ENCODE peak calls at places on chromosomes 13 and 19, in five cellular contexts. I is GM12865, D is ascending aorta, H is kidney epithelial cell, Z is HFF-Myc. T is an unnamed sample.

GRCh38 chr13:114019367-114019766 is 45.5 kb upstream of the C13orf46 start:
- DNase-seq in I (peak; percentile 52), D (no peak), H (no peak), Z (no peak), T (peak; percentile 63)

GRCh38 chr19:41501854-41502253 is 58.9 kb downstream of the ERICH4 start:
- DNase-seq in I (peak; percentile 28), D (no peak), H (no peak), Z (no peak), T (no peak)

GRCh38 chr13:71368301-71368700 is 498.7 kb downstream of the DACH1 start:
- DNase-seq in I (no peak), D (no peak), H (no peak), Z (no peak), T (no peak)

GRCh38 chr13:28805193-28805819 is 14.8 kb upstream of the MTUS2 start:
- DNase-seq in I (peak; percentile 49), D (no peak), H (no peak), Z (no peak), T (peak; percentile 79)

GRCh38 chr13:41848435-41849255 is 112.3 kb downstream of the VWA8 start:
- DNase-seq in I (no peak), D (no peak), H (no peak), Z (no peak), T (no peak)

GRCh38 chr19:34350161-34350561 is 14.8 kb upstream of the GPI start:
- DNase-seq in I (peak; percentile 21), D (no peak), H (no peak), Z (no peak), T (no peak)

GRCh38 chr19:29457413-29457812 is 68.4 kb upstream of the VSTM2B start:
- DNase-seq in I (no peak), D (no peak), H (no peak), Z (no peak), T (no peak)

GRCh38 chr13:23792680-23793079 is 96.5 kb downstream of the MIPEP start:
- DNase-seq in I (no peak), D (no peak), H (no peak), Z (no peak), T (no peak)

GRCh38 chr13:40145139-40145538 is 489.7 kb downstream of the COG6 start:
- DNase-seq in I (no peak), D (no peak), H (no peak), Z (no peak), T (no peak)

GRCh38 chr13:28685114-28685513 is 26.2 kb downstream of the POMP start:
- DNase-seq in I (no peak), D (no peak), H (no peak), Z (no peak), T (no peak)

DNA sequence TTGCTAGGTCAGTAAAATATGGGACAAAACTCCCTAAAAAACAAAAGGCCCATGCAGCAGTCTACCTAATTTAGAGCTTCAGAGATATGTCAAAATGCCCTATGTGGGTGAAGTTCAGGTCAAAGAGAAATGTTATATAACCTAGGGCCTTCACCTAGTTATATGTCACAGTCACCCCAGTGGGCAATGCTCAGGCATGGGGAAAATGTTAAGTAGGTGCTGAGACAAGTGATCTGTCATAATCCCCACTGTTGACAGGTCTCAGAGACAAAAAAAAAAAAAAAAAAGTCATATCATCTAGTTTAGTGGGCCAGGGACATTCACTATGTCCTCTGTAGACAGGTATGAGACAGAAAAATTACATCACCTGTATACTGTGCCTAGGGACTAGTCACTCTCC is 128.6 kb upstream of the ZNF91 start:
- DNase-seq in I (no peak), D (no peak), H (no peak), Z (no peak), T (no peak)
- TF ChIP-seq CTCF in I (no peak), D (no peak), H (no peak), Z (no peak), T (no peak)

GRCh38 chr19:39613597-39613996 is 11.3 kb downstream of the LGALS13 start:
- DNase-seq in I (no peak), D (no peak), H (no peak), Z (no peak), T (no peak)

GRCh38 chr19:39617745-39618144 is 15.4 kb downstream of the LGALS13 start:
- DNase-seq in I (peak; percentile 1), D (no peak), H (no peak), Z (no peak), T (no peak)
- H3K4me3 ChIP-seq in I (no peak overlapping the region), D (no peak overlapping the region), H (no peak overlapping the region), Z (no peak overlapping the region), T (no peak overlapping the region)

GRCh38 chr13:45966715-45967114 is 85.8 kb downstream of the ZC3H13 start:
- DNase-seq in I (no peak), D (no peak), H (no peak), Z (no peak), T (no peak)

DNA sequence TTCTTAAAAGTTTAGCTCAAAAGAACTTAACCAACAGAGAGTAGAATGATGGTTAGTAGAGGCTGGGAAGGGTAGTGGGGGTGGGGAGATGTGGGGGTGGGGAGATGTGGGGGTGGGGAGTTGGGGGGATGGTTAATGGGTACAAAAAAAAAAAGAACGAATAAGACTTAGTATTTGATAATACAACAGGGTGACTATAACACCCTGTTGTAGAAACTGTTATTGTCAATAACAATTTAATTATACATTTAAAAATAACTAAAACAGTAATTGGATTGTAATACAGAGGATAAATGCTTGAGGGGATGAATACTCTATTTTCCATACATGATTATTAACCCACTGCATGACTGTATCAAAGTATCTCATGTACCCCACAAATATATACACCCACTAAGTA is 91.1 kb downstream of the ZC3H13 start:
- DNase-seq in I (no peak), D (no peak), H (no peak), Z (no peak), T (no peak)
- TF ChIP-seq CTCF in I (no peak), D (no peak), H (no peak), Z (no peak), T (no peak)

GRCh38 chr19:52115526-52116053 is 20.0 kb upstream of the ZNF841 start:
- DNase-seq in I (no peak), D (no peak), H (no peak), Z (no peak), T (no peak)
- H3K4me3 ChIP-seq in I (no peak overlapping the region), D (no peak overlapping the region), H (no peak overlapping the region), Z (no peak overlapping the region), T (no peak overlapping the region)

DNA sequence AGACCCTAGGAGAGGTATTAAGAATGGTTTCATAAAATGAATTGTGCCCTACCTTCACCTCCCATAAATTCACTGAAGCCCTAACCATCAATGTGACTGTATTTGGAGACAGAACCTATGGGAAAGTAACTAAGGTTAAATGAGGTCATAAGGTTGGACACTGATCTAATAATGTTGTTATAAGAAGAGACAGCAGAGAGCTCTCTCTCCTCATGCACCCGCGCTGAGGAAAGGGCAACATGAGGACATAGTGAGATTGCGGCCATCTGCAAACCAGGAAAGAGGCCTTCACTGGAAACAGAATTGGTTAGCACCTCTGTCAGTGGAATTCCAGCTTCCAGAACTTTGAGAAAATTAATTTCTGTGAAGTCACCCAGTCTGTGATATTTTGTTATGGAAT is 1396.1 kb upstream of the MIR17HG start:
- DNase-seq in I (no peak), D (no peak), H (no peak), Z (no peak), T (peak; percentile 43)
- TF ChIP-seq CTCF in I (no peak), D (no peak), H (no peak), Z (no peak), T (no peak)

DNA sequence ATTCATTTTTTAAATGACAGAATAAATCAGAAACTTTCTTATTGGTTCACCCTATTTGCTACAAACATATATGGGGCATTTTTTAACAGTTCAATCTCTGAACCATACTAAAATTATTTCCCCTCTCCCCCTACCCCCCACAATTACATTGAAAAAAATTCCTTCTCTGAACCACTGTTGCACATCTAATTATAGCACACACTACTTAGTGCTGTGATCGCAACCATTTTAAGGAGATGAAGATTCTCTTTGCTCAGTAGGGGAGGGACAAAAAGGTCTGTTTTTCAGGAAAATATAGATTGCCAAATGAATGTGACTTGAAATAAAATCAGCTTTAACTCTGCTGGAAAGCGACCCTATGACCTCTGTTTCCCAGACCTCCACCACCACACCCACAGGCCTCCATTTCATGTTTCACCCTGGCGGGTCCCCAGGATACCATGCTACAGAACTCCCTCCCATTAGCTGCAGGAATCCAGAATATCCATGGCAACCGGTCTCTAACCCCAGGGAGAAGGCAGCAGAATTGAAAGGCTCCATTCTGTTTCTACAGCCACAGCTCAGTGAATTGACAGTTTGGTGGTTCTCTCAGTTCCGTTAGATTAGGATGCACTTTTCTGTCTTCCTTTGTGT is 286.4 kb downstream of the TBC1D4 start:
- DNase-seq in I (no peak), D (no peak), H (no peak), Z (no peak), T (no peak)
- H3K4me3 ChIP-seq in I (no peak overlapping the region), D (no peak overlapping the region), H (no peak overlapping the region), Z (no peak overlapping the region), T (no peak overlapping the region)

DNA sequence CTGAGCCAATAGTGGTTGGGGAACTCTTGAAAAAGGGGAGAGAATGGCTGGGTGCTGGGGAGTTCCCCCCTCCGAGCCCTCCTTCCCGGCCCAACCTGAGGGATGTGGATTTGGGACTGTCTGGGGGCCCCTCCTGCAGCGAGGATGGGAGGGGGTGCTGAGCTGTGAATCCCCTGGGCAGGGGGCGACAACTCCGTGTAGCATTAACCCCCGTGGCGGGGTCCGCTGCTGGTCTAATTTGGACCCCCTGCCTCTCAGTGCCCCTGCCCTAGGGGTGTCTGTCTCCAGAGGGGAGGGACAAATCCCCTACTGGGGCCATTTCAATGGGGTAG is 9.7 kb downstream of the MIDN start:
- DNase-seq in I (no peak), D (no peak), H (no peak), Z (no peak), T (no peak)
- TF ChIP-seq CTCF in I (no peak), D (no peak), H (no peak), Z (no peak), T (no peak)

DNA sequence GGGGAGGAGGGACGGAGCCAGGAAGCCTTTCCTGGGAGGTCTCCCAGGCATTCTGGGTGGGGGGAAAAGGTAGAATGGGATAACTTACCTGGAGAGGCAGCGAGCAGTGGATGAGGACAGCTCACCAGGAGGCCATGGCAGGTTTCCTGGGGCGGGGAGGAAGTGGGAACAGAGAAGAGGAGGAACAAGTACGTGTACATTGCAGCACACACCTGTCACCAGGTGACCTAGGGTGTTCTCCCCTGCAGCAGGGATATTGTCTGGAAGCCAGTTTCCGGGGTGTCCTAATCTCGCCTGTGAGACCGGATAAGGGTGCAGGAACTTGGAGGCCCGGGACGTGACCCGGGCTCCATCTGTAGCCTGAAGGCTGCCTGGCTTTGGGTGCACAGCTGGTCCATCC is at the start of gene FUT3:
- DNase-seq in I (no peak), D (no peak), H (no peak), Z (no peak), T (no peak)
- H3K4me3 ChIP-seq in I (no peak within 1 kb of the TSS), D (no peak within 1 kb of the TSS), H (no peak within 1 kb of the TSS), Z (no peak within 1 kb of the TSS), T (no peak within 1 kb of the TSS)

GRCh38 chr13:69935043-69935442 is 172.6 kb upstream of the ATXN8OS start:
- DNase-seq in I (peak; percentile 46), D (no peak), H (no peak), Z (no peak), T (peak; percentile 46)
- TF ChIP-seq CTCF in I (peak; percentile 42), D (no peak), H (no peak), Z (no peak), T (peak; percentile 86)

GRCh38 chr13:51742611-51743010 is 61.4 kb downstream of the DHRS12 start:
- DNase-seq in I (no peak), D (no peak), H (no peak), Z (no peak), T (no peak)

GRCh38 chr13:51745236-51745635 is 58.7 kb downstream of the DHRS12 start:
- DNase-seq in I (no peak), D (no peak), H (no peak), Z (no peak), T (no peak)

GRCh38 chr13:51746802-51747201 is 57.2 kb downstream of the DHRS12 start:
- DNase-seq in I (no peak), D (no peak), H (no peak), Z (no peak), T (no peak)

GRCh38 chr13:51747438-51748434 is 56.2 kb downstream of the DHRS12 start:
- DNase-seq in I (no peak), D (no peak), H (no peak), Z (no peak), T (no peak)
- H3K4me3 ChIP-seq in I (no peak overlapping the region), D (no peak overlapping the region), H (no peak overlapping the region), Z (no peak overlapping the region), T (no peak overlapping the region)

T was measured in BE2C.